ENCODE peak calls at places on chromosomes 12 and 14, in seven cellular contexts. B is IMR-90, D is left ventricle myocardium inferior, A is kidney, M is ovary, V is breast epithelium, O is left lung. I is an unnamed sample.
A peak's percentile ranks its signal among the peaks of the same experiment; 100 is the strongest.

GRCh38 chr12:64004639-64005038 is 160.1 kb downstream of the SRGAP1 start:
- DNase-seq in B (peak; percentile 78), D (no peak), A (no peak), M (no peak), V (no peak), O (no peak), I (no peak)

GRCh38 chr12:48823281-48823680 is 5.0 kb downstream of the CACNB3 start:
- DNase-seq in B (no peak), D (no peak), A (no peak), M (no peak), V (no peak), O (no peak), I (no peak)

GRCh38 chr12:115574831-115575230 is 702.7 kb downstream of the MED13L start:
- DNase-seq in B (no peak), D (no peak), A (no peak), M (no peak), V (no peak), O (no peak), I (no peak)

GRCh38 chr12:50050410-50051280 is 6.8 kb upstream of the ASIC1 start:
- DNase-seq in B (peak; percentile 47), D (peak; percentile 71), A (peak; percentile 90), M (peak; percentile 80), V (no peak), O (peak; percentile 89), I (no peak)

GRCh38 chr12:92400006-92400405 is 254.4 kb upstream of the BTG1 start:
- DNase-seq in B (no peak), D (no peak), A (no peak), M (no peak), V (no peak), O (no peak), I (no peak)

GRCh38 chr14:99682809-99683618 is 1.1 kb upstream of the CYP46A1 start:
- DNase-seq in B (peak; percentile 48), D (peak; percentile 83), A (peak; percentile 92), M (peak; percentile 90), V (peak; percentile 69), O (peak; percentile 91), I (no peak)

GRCh38 chr14:34069854-34070582 is 119.1 kb upstream of the EGLN3 start:
- DNase-seq in B (no peak), D (no peak), A (no peak), M (no peak), V (no peak), O (no peak), I (no peak)

GRCh38 chr12:53743277-53744129 is 8.3 kb downstream of the CISTR start:
- DNase-seq in B (peak; percentile 48), D (no peak), A (peak; percentile 75), M (peak; percentile 71), V (no peak), O (no peak), I (no peak)

GRCh38 chr12:69130064-69130463 is 109.3 kb upstream of the CPSF6 start:
- DNase-seq in B (no peak), D (no peak), A (no peak), M (no peak), V (no peak), O (no peak), I (no peak)
- H3K36me3 ChIP-seq in B (no peaks in the 10 kb centered on the region), D (no peaks in the 10 kb centered on the region), A (no peaks in the 10 kb centered on the region), M (no peaks in the 10 kb centered on the region), V (no peaks in the 10 kb centered on the region), O (no peaks in the 10 kb centered on the region), I (no peaks in the 10 kb centered on the region)

GRCh38 chr12:6734506-6735082 is 10.7 kb downstream of the COPS7A start:
- DNase-seq in B (no peak), D (no peak), A (peak; percentile 22), M (no peak), V (no peak), O (no peak), I (no peak)

GRCh38 chr12:6730169-6730568 is 6.3 kb downstream of the COPS7A start:
- DNase-seq in B (no peak), D (no peak), A (peak; percentile 14), M (no peak), V (no peak), O (no peak), I (no peak)

GRCh38 chr12:6736754-6737153 is 12.9 kb downstream of the COPS7A start:
- DNase-seq in B (no peak), D (no peak), A (no peak), M (no peak), V (no peak), O (no peak), I (no peak)

DNA sequence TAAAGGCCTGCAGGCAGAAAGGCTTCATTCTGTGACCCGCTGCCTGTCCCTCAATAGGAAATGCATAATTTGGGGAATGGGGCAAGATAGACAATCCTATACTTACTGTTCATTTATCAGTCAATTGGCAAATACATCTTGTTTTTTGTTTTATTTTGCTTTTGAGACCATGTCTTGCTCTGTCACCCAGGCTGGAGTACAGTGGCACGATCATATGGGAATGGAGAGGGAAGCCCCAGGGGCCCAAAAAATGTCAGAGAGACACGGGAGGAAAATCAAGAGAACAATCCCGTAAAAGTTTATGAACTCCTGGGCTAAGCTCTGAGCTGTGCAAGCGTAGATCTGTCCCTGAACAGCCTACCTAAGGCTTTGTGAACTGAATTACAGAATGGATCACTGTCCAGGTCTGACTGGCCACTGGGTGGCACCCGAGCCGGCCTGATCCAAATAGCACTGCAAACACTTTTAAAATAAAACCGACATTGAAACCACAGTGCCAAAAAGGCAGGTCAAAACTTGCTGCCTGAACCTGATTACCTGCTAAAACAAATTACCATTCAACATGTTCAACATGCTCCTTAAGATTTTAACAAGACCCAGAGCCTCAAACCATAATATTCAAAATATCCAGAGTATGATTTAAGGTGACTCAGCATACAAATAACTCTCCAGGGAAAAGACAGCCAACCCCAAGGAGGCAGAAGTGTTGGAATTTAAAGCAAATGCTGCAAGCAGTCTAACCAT is 11.8 kb downstream of the COPS7A start:
- DNase-seq in B (peak; percentile 58), D (peak; percentile 73), A (peak; percentile 75), M (peak; percentile 79), V (peak; percentile 83), O (peak; percentile 84), I (no peak)
- TF ChIP-seq CTCF in B (peak; percentile 75), D (peak; percentile 87), A (peak; percentile 89), M (peak; percentile 71), V (peak; percentile 67), O (peak; percentile 65), I (peak; percentile 76)

GRCh38 chr12:43797561-43798217 is 8.4 kb downstream of the TWF1 start:
- DNase-seq in B (peak; percentile 26), D (no peak), A (no peak), M (no peak), V (no peak), O (no peak), I (no peak)
- H3K36me3 ChIP-seq in B (peaks cover 15% of the 10 kb centered on the region), D (peaks cover 83% of the 10 kb centered on the region), A (peaks cover 12% of the 10 kb centered on the region), M (no peaks in the 10 kb centered on the region), V (peaks cover 12% of the 10 kb centered on the region), O (peaks cover 85% of the 10 kb centered on the region), I (no peaks in the 10 kb centered on the region)

GRCh38 chr12:59084758-59085383 is 164.6 kb upstream of the LRIG3 start:
- DNase-seq in B (peak; percentile 65), D (no peak), A (peak; percentile 38), M (peak; percentile 36), V (peak; percentile 19), O (peak; percentile 45), I (peak; percentile 44)
- TF ChIP-seq CTCF in B (no peak), D (no peak), A (no peak), M (no peak), V (no peak), O (no peak), I (peak; percentile 17)

GRCh38 chr14:75445958-75446357 is 18.1 kb downstream of the JDP2 start:
- DNase-seq in B (no peak), D (no peak), A (no peak), M (no peak), V (no peak), O (no peak), I (no peak)
- H3K36me3 ChIP-seq in B (peaks cover 44% of the 10 kb centered on the region), D (peaks cover 31% of the 10 kb centered on the region), A (peaks cover 25% of the 10 kb centered on the region), M (no peaks in the 10 kb centered on the region), V (no peaks in the 10 kb centered on the region), O (peaks cover 55% of the 10 kb centered on the region), I (peaks cover 18% of the 10 kb centered on the region)

GRCh38 chr12:123764109-123764508 is 2.0 kb downstream of the DNAH10 start:
- DNase-seq in B (no peak), D (no peak), A (no peak), M (no peak), V (no peak), O (no peak), I (no peak)

GRCh38 chr12:123765504-123766035 is 3.5 kb downstream of the DNAH10 start:
- DNase-seq in B (no peak), D (no peak), A (no peak), M (no peak), V (no peak), O (no peak), I (no peak)

GRCh38 chr12:123762715-123763052 is 583 bp downstream of the DNAH10 start:
- DNase-seq in B (no peak), D (no peak), A (no peak), M (no peak), V (no peak), O (no peak), I (no peak)

GRCh38 chr12:123763093-123763492 is 992 bp downstream of the DNAH10 start:
- DNase-seq in B (no peak), D (no peak), A (no peak), M (no peak), V (no peak), O (no peak), I (no peak)

GRCh38 chr12:123761841-123762714 is at the start of gene DNAH10:
- DNase-seq in B (no peak), D (no peak), A (peak; percentile 76), M (peak; percentile 38), V (no peak), O (peak; percentile 85), I (no peak)
- TF ChIP-seq CTCF in B (peak; percentile 18), D (no peak), A (no peak), M (no peak), V (no peak), O (no peak), I (peak; percentile 19)

DNA sequence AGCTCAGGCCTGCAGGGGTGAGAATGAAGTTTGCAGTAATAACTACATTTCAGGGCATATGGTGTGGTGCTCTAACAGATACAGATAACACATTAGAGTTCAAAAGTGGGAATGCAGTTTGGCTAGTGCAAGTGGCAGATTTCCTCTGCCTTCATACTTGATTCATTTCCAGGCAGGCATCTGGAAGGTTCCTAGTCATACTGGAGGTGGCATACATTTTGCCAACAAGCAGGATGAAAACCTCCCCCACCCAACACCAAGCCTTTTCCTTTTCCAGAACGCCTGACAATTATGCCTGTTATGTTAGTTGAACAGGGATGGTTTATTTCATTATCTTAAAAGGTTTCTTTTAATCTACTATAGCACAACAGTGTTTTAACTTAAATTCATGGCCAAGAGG is 24.3 kb downstream of the VTI1B start:
- DNase-seq in B (no peak), D (no peak), A (no peak), M (no peak), V (no peak), O (no peak), I (no peak)
- H3K36me3 ChIP-seq in B (peaks cover 46% of the 10 kb centered on the region), D (peaks cover 85% of the 10 kb centered on the region), A (peaks cover 58% of the 10 kb centered on the region), M (no peaks in the 10 kb centered on the region), V (no peaks in the 10 kb centered on the region), O (peaks cover 100% of the 10 kb centered on the region), I (peaks cover 19% of the 10 kb centered on the region)

GRCh38 chr12:57176139-57176477 is 28.7 kb upstream of the LRP1-AS start:
- DNase-seq in B (no peak), D (no peak), A (no peak), M (no peak), V (no peak), O (no peak), I (no peak)
- TF ChIP-seq CTCF in B (no peak), D (peak; percentile 34), A (no peak), M (no peak), V (no peak), O (no peak), I (no peak)

GRCh38 chr12:30694412-30694955 is 1.2 kb downstream of the IPO8 start:
- DNase-seq in B (peak; percentile 22), D (no peak), A (no peak), M (no peak), V (no peak), O (no peak), I (no peak)
- H3K36me3 ChIP-seq in B (no peaks in the 10 kb centered on the region), D (peaks cover 4% of the 10 kb centered on the region), A (no peaks in the 10 kb centered on the region), M (no peaks in the 10 kb centered on the region), V (no peaks in the 10 kb centered on the region), O (no peaks in the 10 kb centered on the region), I (no peaks in the 10 kb centered on the region)

I was measured in BJ.